ENCODE peak calls at places on chromosomes 6 and 20, in nine cellular contexts. B is activated naive CD8-positive, alpha-beta T cell treated with anti-CD3 and anti-CD28 coated beads for 36 hours; J is stimulated activated CD4-positive, alpha-beta T cell treated with anti-CD3 and anti-CD28 coated beads, Interleukin-12 subunit alpha, Interleukin-12 subunit beta, amount 100 ng/mL, for 48 hours; F is NCI-H1930; L is naive B cell; N is A549; R is fibroblast of lung; E is Right ventricle myocardium superior; X is T-helper 17 cell. G is an unnamed sample.

GRCh38 chr6:2396856-2397640 is 151.6 kb upstream of the GMDS start:
- DNase-seq in X (no peak), F (no peak), B (no peak), N (no peak), L (no peak), R (peak), E (peak), J (no peak), G (no peak)

GRCh38 chr6:11934638-11935037 is 77.5 kb upstream of the HIVEP1 start:
- DNase-seq in R (no peak), X (no peak), E (no peak), B (no peak), J (no peak), L (no peak), N (no peak), F (no peak), G (no peak)

GRCh38 chr6:73696990-73697651 is 1.1 kb downstream of the CD109 start:
- DNase-seq in L (no peak), B (no peak), F (no peak), E (no peak), R (no peak), N (no peak), X (no peak), J (no peak), G (no peak)

GRCh38 chr6:105135056-105135455 is 44.8 kb downstream of the POPDC3 start:
- DNase-seq in X (no peak), J (no peak), E (no peak), B (no peak), R (peak), N (peak), L (no peak), F (peak), G (peak)

GRCh38 chr6:37824170-37824569 is 4.6 kb downstream of the ZFAND3 start:
- DNase-seq in R (no peak), B (no peak), X (no peak), N (no peak), E (no peak), J (no peak), F (no peak), L (no peak), G (no peak)

GRCh38 chr6:106799008-106799952 is 169.9 kb downstream of the QRSL1 start:
- DNase-seq in F (no peak), X (no peak), E (no peak), N (peak), J (no peak), L (no peak), B (no peak), R (peak), G (no peak)

GRCh38 chr6:32774428-32774827 is 11.1 kb upstream of the HLA-DQB2 start:
- DNase-seq in L (peak), N (no peak), E (no peak), J (no peak), B (no peak), X (no peak), F (no peak), R (no peak), G (no peak)

GRCh38 chr20:4937422-4938319 is 63.6 kb downstream of the SLC23A2 start:
- DNase-seq in F (peak), L (no peak), N (no peak), J (no peak), E (no peak), R (peak), B (no peak), X (no peak), G (no peak)

GRCh38 chr20:49319204-49319809 is 41.5 kb upstream of the ZNFX1 start:
- DNase-seq in L (no peak), E (no peak), N (no peak), B (no peak), F (peak), J (no peak), R (no peak), X (no peak), G (no peak)

GRCh38 chr6:112330071-112330876 is 16.9 kb upstream of the RFPL4B start:
- DNase-seq in N (no peak), F (no peak), B (no peak), E (no peak), R (peak), L (no peak), X (no peak), J (no peak), G (no peak)

GRCh38 chr20:49661560-49662329 is 51.9 kb downstream of the B4GALT5 start:
- DNase-seq in J (no peak), X (no peak), L (no peak), N (no peak), E (no peak), R (no peak), F (no peak), B (no peak), G (no peak)

GRCh38 chr6:111551521-111552231 is 54.0 kb downstream of the TRAF3IP2 start:
- DNase-seq in B (no peak), J (no peak), N (no peak), F (peak), L (no peak), X (no peak), R (no peak), E (no peak), G (no peak)

GRCh38 chr6:143426025-143426424 is 24.5 kb downstream of the ADAT2 start:
- DNase-seq in J (no peak), L (no peak), R (no peak), B (no peak), F (no peak), E (no peak), N (no peak), X (no peak), G (no peak)

GRCh38 chr6:47477497-47478232 is at the start of gene CD2AP:
- DNase-seq in X (peak), F (peak), J (peak), E (peak), R (peak), N (peak), B (peak), L (peak), G (peak)

GRCh38 chr6:136312975-136313374 is 23.3 kb upstream of the BCLAF1 start:
- DNase-seq in J (no peak), N (no peak), E (no peak), F (no peak), R (no peak), L (no peak), B (no peak), X (no peak), G (no peak)

GRCh38 chr6:28586273-28586672 is 60.6 kb downstream of the GPX5 start:
- DNase-seq in R (no peak), J (no peak), B (no peak), F (no peak), X (no peak), E (no peak), L (no peak), N (no peak), G (no peak)

GRCh38 chr6:55679503-55679902 is 100.5 kb upstream of the HMGCLL1 start:
- DNase-seq in F (no peak), B (no peak), R (no peak), X (no peak), L (no peak), J (no peak), E (no peak), N (no peak), G (no peak)

GRCh38 chr20:22584922-22585785 is 782 bp upstream of the FOXA2 start:
- DNase-seq in B (no peak), J (no peak), F (no peak), E (no peak), L (no peak), R (no peak), X (no peak), N (peak), G (peak)

GRCh38 chr6:112796712-112797111 is 449.6 kb downstream of the RFPL4B start:
- DNase-seq in B (no peak), F (no peak), L (no peak), E (no peak), J (no peak), R (no peak), X (no peak), N (no peak), G (no peak)

GRCh38 chr20:47642624-47643023 is 140.9 kb downstream of the NCOA3 start:
- DNase-seq in B (no peak), L (no peak), F (peak), E (no peak), X (no peak), R (no peak), N (peak), J (no peak), G (no peak)

GRCh38 chr6:119137194-119138072 is 59.0 kb upstream of the FAM184A start:
- DNase-seq in N (no peak), L (no peak), E (no peak), X (no peak), J (no peak), B (no peak), R (peak), F (no peak), G (no peak)

GRCh38 chr6:30325873-30326445 is 768 bp upstream of the TRIM39 start:
- DNase-seq in N (peak), F (no peak), X (no peak), B (peak), E (no peak), L (no peak), R (no peak), J (no peak), G (no peak)

GRCh38 chr20:31710423-31711250 is 12.0 kb downstream of the BCL2L1 start:
- DNase-seq in E (peak), L (no peak), F (no peak), R (no peak), J (no peak), X (no peak), B (no peak), N (no peak), G (no peak)

GRCh38 chr6:19035454-19035853 is 648.3 kb downstream of the RNF144B start:
- DNase-seq in B (no peak), R (no peak), J (no peak), N (no peak), F (no peak), X (no peak), E (no peak), L (no peak), G (no peak)

GRCh38 chr20:53763707-53764415 is 170.2 kb upstream of the ZNF217 start:
- DNase-seq in X (no peak), J (no peak), N (peak), E (no peak), B (no peak), L (no peak), F (no peak), R (peak), G (peak)

GRCh38 chr6:53862517-53863457 is 68.0 kb downstream of the LRRC1 start:
- DNase-seq in J (no peak), X (no peak), B (no peak), R (peak), L (no peak), E (no peak), N (no peak), F (no peak), G (no peak)

GRCh38 chr20:38165966-38166706 is 1.1 kb upstream of the TGM2 start:
- DNase-seq in B (no peak), F (no peak), X (no peak), E (no peak), J (no peak), L (no peak), R (no peak), N (no peak), G (no peak)

GRCh38 chr6:134631398-134631924 is 313.5 kb upstream of the SGK1 start:
- DNase-seq in R (no peak), J (no peak), L (no peak), E (no peak), B (no peak), N (no peak), F (no peak), X (no peak), G (no peak)

GRCh38 chr20:52033313-52033712 is 158.3 kb downstream of the ZFP64 start:
- DNase-seq in X (no peak), E (no peak), B (no peak), J (no peak), R (no peak), N (no peak), F (no peak), L (no peak), G (no peak)

GRCh38 chr6:32941412-32941784 is 570 bp upstream of the HLA-DMB start:
- DNase-seq in X (peak), B (peak), L (peak), N (no peak), J (peak), F (no peak), R (no peak), E (no peak), G (no peak)

GRCh38 chr20:62832951-62833391 is 16.1 kb downstream of the COL9A3 start:
- DNase-seq in L (no peak), J (no peak), E (peak), F (no peak), X (no peak), N (no peak), B (no peak), R (no peak), G (no peak)

GRCh38 chr20:3727333-3728035 is 5.0 kb upstream of the HSPA12B start:
- DNase-seq in N (no peak), B (no peak), E (peak), F (no peak), X (no peak), J (no peak), L (no peak), R (peak), G (no peak)

GRCh38 chr6:29500594-29500993 is 12.8 kb upstream of the MAS1L start:
- DNase-seq in L (no peak), F (no peak), B (no peak), E (no peak), R (no peak), X (no peak), N (no peak), J (no peak), G (no peak)

GRCh38 chr6:37698264-37699137 is 818 bp upstream of the MDGA1 start:
- DNase-seq in N (peak), F (peak), J (no peak), R (peak), B (peak), L (peak), X (peak), E (peak), G (peak)

GRCh38 chr6:168675933-168676551 is 235.1 kb downstream of the SMOC2 start:
- DNase-seq in J (no peak), R (no peak), E (no peak), N (no peak), B (no peak), F (no peak), L (no peak), X (no peak), G (no peak)

GRCh38 chr20:63890616-63891015 is 4.3 kb upstream of the DNAJC5 start:
- DNase-seq in X (no peak), N (no peak), L (no peak), J (no peak), F (no peak), R (no peak), E (no peak), B (no peak), G (no peak)